ENCODE peak calls at places on chromosomes 1 and 21, in five cellular contexts. One of them, this sample, is unnamed.

GRCh38 chr21:46065215-46065992 is 32.5 kb upstream of the COL6A2 start:
- DNase-seq in kidney epithelial cell: no peak
- DNase-seq in GM23338: no peak
- DNase-seq in B cell: no peak
- DNase-seq in brain microvascular endothelial cell: peak; percentile 59
- DNase-seq in this sample: peak; percentile 19

GRCh38 chr1:37633040-37633949 is 1.4 kb downstream of the RSPO1 start:
- DNase-seq in kidney epithelial cell: no peak
- DNase-seq in GM23338: peak; percentile 37
- DNase-seq in B cell: no peak
- DNase-seq in brain microvascular endothelial cell: no peak
- DNase-seq in this sample: no peak

GRCh38 chr1:70499695-70500094 is 88.6 kb downstream of the CTH start:
- DNase-seq in kidney epithelial cell: no peak
- DNase-seq in GM23338: no peak
- DNase-seq in B cell: no peak
- DNase-seq in brain microvascular endothelial cell: no peak
- DNase-seq in this sample: no peak

GRCh38 chr1:55640708-55641473 is 425.7 kb upstream of the USP24 start:
- DNase-seq in kidney epithelial cell: no peak
- DNase-seq in GM23338: no peak
- DNase-seq in B cell: peak; percentile 42
- DNase-seq in brain microvascular endothelial cell: peak; percentile 75
- DNase-seq in this sample: peak; percentile 54

GRCh38 chr21:34065015-34065414 is 8.4 kb upstream of the MRPS6 start:
- DNase-seq in kidney epithelial cell: no peak
- DNase-seq in GM23338: no peak
- DNase-seq in B cell: no peak
- DNase-seq in brain microvascular endothelial cell: no peak
- DNase-seq in this sample: no peak

GRCh38 chr1:16122916-16123315 is 33.0 kb downstream of the EPHA2 start:
- DNase-seq in kidney epithelial cell: peak; percentile 89
- DNase-seq in GM23338: no peak
- DNase-seq in B cell: no peak
- DNase-seq in brain microvascular endothelial cell: peak; percentile 90
- DNase-seq in this sample: no peak

GRCh38 chr1:28246427-28246832 is 10.5 kb downstream of the ATP5IF1 start:
- DNase-seq in kidney epithelial cell: no peak
- DNase-seq in GM23338: peak; percentile 52
- DNase-seq in B cell: peak; percentile 56
- DNase-seq in brain microvascular endothelial cell: no peak
- DNase-seq in this sample: no peak

GRCh38 chr1:10852486-10852885 is 56.0 kb upstream of the CASZ1 start:
- DNase-seq in kidney epithelial cell: no peak
- DNase-seq in GM23338: no peak
- DNase-seq in B cell: no peak
- DNase-seq in brain microvascular endothelial cell: no peak
- DNase-seq in this sample: no peak

GRCh38 chr21:46455575-46456385 is 2.9 kb upstream of the DIP2A start:
- DNase-seq in kidney epithelial cell: no peak
- DNase-seq in GM23338: no peak
- DNase-seq in B cell: no peak
- DNase-seq in brain microvascular endothelial cell: peak; percentile 58
- DNase-seq in this sample: no peak

GRCh38 chr21:37670883-37671282 is 245.4 kb downstream of the KCNJ6 start:
- DNase-seq in kidney epithelial cell: no peak
- DNase-seq in GM23338: no peak
- DNase-seq in B cell: no peak
- DNase-seq in brain microvascular endothelial cell: peak; percentile 28
- DNase-seq in this sample: no peak

GRCh38 chr1:234722904-234723588 is 113.1 kb upstream of the IRF2BP2 start:
- DNase-seq in kidney epithelial cell: peak; percentile 78
- DNase-seq in GM23338: no peak
- DNase-seq in B cell: no peak
- DNase-seq in brain microvascular endothelial cell: peak; percentile 88
- DNase-seq in this sample: no peak

GRCh38 chr1:88736633-88737248 is 52.7 kb downstream of the PKN2 start:
- DNase-seq in kidney epithelial cell: no peak
- DNase-seq in GM23338: peak; percentile 86
- DNase-seq in B cell: peak; percentile 5
- DNase-seq in brain microvascular endothelial cell: peak; percentile 46
- DNase-seq in this sample: no peak

GRCh38 chr1:58870298-58870676 is 86.4 kb upstream of the JUN start:
- DNase-seq in kidney epithelial cell: no peak
- DNase-seq in GM23338: no peak
- DNase-seq in B cell: no peak
- DNase-seq in brain microvascular endothelial cell: no peak
- DNase-seq in this sample: no peak

GRCh38 chr1:53289050-53289429 is 38.8 kb downstream of the LRP8 start:
- DNase-seq in kidney epithelial cell: no peak
- DNase-seq in GM23338: no peak
- DNase-seq in B cell: no peak
- DNase-seq in brain microvascular endothelial cell: no peak
- DNase-seq in this sample: no peak

GRCh38 chr1:216034506-216034905 is 388.7 kb downstream of the USH2A start:
- DNase-seq in kidney epithelial cell: no peak
- DNase-seq in GM23338: peak; percentile 79
- DNase-seq in B cell: no peak
- DNase-seq in brain microvascular endothelial cell: no peak
- DNase-seq in this sample: no peak

GRCh38 chr1:243739335-243740003 is 110.6 kb downstream of the AKT3 start:
- DNase-seq in kidney epithelial cell: no peak
- DNase-seq in GM23338: no peak
- DNase-seq in B cell: no peak
- DNase-seq in brain microvascular endothelial cell: no peak
- DNase-seq in this sample: no peak

DNA sequence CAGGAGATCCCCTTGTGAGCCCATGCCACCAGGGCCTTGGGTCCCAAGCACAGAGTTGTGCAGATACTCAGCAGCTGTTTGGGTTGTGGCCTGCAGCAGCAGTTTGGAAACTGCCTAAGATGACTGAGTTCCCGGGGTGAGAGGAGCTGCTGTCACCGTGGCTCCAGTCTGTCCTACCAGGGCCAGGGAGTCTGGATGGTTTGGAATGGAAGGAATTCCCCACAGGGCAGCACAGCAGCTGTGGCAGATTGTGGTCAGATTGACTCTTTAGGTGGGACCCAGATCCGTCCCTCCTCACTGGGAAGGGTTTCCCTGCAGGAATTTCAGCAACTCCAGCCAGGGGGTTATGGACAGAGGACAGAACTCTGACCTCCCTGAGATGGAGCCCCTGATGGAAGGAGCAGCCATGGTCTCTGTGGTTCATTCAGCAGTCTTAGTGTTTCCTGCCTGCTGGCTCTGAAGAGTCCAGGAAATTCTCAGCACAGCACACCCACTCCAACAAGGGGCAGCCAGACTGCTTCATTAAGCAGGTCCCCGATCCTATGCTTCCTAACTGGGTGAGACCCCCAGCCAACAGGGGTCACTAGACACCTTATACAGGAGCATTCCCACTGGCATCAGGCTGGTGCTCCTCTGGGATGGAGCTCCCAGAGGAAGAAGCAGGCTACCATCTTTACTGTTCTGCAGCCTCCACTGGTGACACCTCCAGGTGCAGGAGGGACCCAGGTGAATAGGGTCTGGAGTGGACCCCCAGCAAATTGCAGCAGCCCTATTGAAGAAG is 51.5 kb upstream of the TNFSF4 start:
- DNase-seq in kidney epithelial cell: no peak
- DNase-seq in GM23338: peak; percentile 4
- DNase-seq in B cell: no peak
- DNase-seq in brain microvascular endothelial cell: no peak
- DNase-seq in this sample: no peak
- TF ChIP-seq CTCF in kidney epithelial cell: no peak
- TF ChIP-seq CTCF in GM23338: peak; percentile 53
- TF ChIP-seq CTCF in B cell: no peak
- TF ChIP-seq CTCF in brain microvascular endothelial cell: no peak
- TF ChIP-seq CTCF in this sample: no peak

GRCh38 chr1:110150330-110151174 is at the start of gene SLC6A17:
- DNase-seq in kidney epithelial cell: no peak
- DNase-seq in GM23338: peak; percentile 75
- DNase-seq in B cell: peak; percentile 12
- DNase-seq in brain microvascular endothelial cell: peak; percentile 43
- DNase-seq in this sample: no peak
- TF ChIP-seq CTCF in kidney epithelial cell: no peak
- TF ChIP-seq CTCF in GM23338: no peak
- TF ChIP-seq CTCF in B cell: no peak
- TF ChIP-seq CTCF in brain microvascular endothelial cell: peak; percentile 26
- TF ChIP-seq CTCF in this sample: no peak

GRCh38 chr21:32925098-32925497 is 100.6 kb upstream of the OLIG2 start:
- DNase-seq in kidney epithelial cell: no peak
- DNase-seq in GM23338: no peak
- DNase-seq in B cell: no peak
- DNase-seq in brain microvascular endothelial cell: no peak
- DNase-seq in this sample: no peak

GRCh38 chr21:32917392-32918135 is 108.2 kb upstream of the OLIG2 start:
- DNase-seq in kidney epithelial cell: no peak
- DNase-seq in GM23338: no peak
- DNase-seq in B cell: no peak
- DNase-seq in brain microvascular endothelial cell: no peak
- DNase-seq in this sample: no peak

GRCh38 chr21:32920474-32920873 is 105.3 kb upstream of the OLIG2 start:
- DNase-seq in kidney epithelial cell: no peak
- DNase-seq in GM23338: no peak
- DNase-seq in B cell: no peak
- DNase-seq in brain microvascular endothelial cell: no peak
- DNase-seq in this sample: no peak

GRCh38 chr21:32918467-32919140 is 107.1 kb upstream of the OLIG2 start:
- DNase-seq in kidney epithelial cell: no peak
- DNase-seq in GM23338: no peak
- DNase-seq in B cell: no peak
- DNase-seq in brain microvascular endothelial cell: no peak
- DNase-seq in this sample: no peak

DNA sequence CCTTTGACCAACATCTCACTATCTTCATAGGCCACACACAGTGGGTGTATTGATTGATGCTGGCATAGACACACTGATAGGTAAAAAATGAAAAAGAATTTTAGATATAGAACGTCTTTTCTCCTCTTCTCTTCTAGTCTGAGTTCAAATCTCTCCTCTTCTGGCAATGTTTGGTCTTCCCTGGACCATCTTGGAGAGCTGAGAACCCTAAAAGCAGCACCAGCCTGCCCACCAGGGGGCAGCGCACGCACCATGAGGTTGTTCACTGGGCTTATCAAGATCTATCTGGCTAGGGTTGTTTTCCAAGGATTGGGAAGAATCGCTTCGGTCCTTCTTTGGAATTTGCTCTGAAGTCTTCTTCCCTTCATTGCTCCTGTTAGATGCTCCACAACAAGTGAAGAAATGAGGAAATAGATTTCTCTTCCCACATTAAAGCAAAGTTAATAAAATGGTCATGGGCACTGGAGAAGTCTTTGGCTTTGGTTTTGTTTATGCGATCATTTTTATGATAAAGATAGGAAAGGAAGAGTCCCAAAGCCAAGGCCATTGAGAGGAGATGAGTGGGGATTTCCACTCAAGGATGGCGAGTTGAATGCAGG is 104.0 kb upstream of the OLIG2 start:
- DNase-seq in kidney epithelial cell: no peak
- DNase-seq in GM23338: peak; percentile 73
- DNase-seq in B cell: peak; percentile 69
- DNase-seq in brain microvascular endothelial cell: no peak
- DNase-seq in this sample: peak; percentile 29
- TF ChIP-seq CTCF in kidney epithelial cell: peak; percentile 45
- TF ChIP-seq CTCF in GM23338: peak; percentile 81
- TF ChIP-seq CTCF in B cell: peak; percentile 77
- TF ChIP-seq CTCF in brain microvascular endothelial cell: peak; percentile 62
- TF ChIP-seq CTCF in this sample: peak; percentile 60

GRCh38 chr1:93681549-93682412 is at the start of gene BCAR3:
- DNase-seq in kidney epithelial cell: no peak
- DNase-seq in GM23338: peak; percentile 87
- DNase-seq in B cell: peak; percentile 80
- DNase-seq in brain microvascular endothelial cell: peak; percentile 47
- DNase-seq in this sample: peak; percentile 78

GRCh38 chr1:93678966-93679480 is 2.6 kb downstream of the BCAR3 start:
- DNase-seq in kidney epithelial cell: no peak
- DNase-seq in GM23338: no peak
- DNase-seq in B cell: no peak
- DNase-seq in brain microvascular endothelial cell: no peak
- DNase-seq in this sample: no peak

GRCh38 chr1:93681095-93681548 is 515 bp downstream of the BCAR3 start:
- DNase-seq in kidney epithelial cell: no peak
- DNase-seq in GM23338: no peak
- DNase-seq in B cell: peak; percentile 70
- DNase-seq in brain microvascular endothelial cell: no peak
- DNase-seq in this sample: peak; percentile 40

GRCh38 chr1:93679546-93679945 is 2.1 kb downstream of the BCAR3 start:
- DNase-seq in kidney epithelial cell: no peak
- DNase-seq in GM23338: no peak
- DNase-seq in B cell: no peak
- DNase-seq in brain microvascular endothelial cell: no peak
- DNase-seq in this sample: no peak

GRCh38 chr1:93680121-93681094 is 1.2 kb downstream of the BCAR3 start:
- DNase-seq in kidney epithelial cell: no peak
- DNase-seq in GM23338: peak; percentile 97
- DNase-seq in B cell: peak; percentile 83
- DNase-seq in brain microvascular endothelial cell: peak; percentile 78
- DNase-seq in this sample: peak; percentile 83
- TF ChIP-seq CTCF in kidney epithelial cell: peak; percentile 66
- TF ChIP-seq CTCF in GM23338: peak; percentile 72
- TF ChIP-seq CTCF in B cell: peak; percentile 46
- TF ChIP-seq CTCF in brain microvascular endothelial cell: peak; percentile 77
- TF ChIP-seq CTCF in this sample: peak; percentile 41

GRCh38 chr1:97820470-97821188 is 100.2 kb downstream of the DPYD start:
- DNase-seq in kidney epithelial cell: no peak
- DNase-seq in GM23338: peak; percentile 40
- DNase-seq in B cell: peak; percentile 23
- DNase-seq in brain microvascular endothelial cell: peak; percentile 25
- DNase-seq in this sample: no peak
- TF ChIP-seq CTCF in kidney epithelial cell: peak; percentile 46
- TF ChIP-seq CTCF in GM23338: peak; percentile 62
- TF ChIP-seq CTCF in B cell: peak; percentile 44
- TF ChIP-seq CTCF in brain microvascular endothelial cell: peak; percentile 33
- TF ChIP-seq CTCF in this sample: peak; percentile 38

DNA sequence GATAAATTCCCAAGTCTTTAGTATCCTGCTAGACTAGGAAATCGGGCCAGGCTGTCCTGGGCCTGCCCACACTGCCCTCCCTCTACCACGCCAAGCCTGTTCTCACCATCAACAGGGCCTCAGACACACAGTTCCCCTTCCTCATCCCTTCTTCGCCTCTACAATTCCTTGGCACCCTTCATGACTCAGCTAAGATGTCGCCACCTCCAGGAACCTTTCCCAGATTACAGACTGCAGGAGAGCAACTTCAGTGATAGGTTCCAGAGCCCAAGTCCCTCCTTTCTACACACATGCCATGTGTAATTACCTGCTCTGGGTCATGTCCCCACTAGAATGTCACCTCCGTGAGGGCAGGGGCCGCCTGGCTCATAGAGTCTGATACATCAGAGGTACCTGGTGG is 3.3 kb downstream of the RIMS3 start:
- DNase-seq in kidney epithelial cell: no peak
- DNase-seq in GM23338: no peak
- DNase-seq in B cell: no peak
- DNase-seq in brain microvascular endothelial cell: no peak
- DNase-seq in this sample: no peak
- TF ChIP-seq CTCF in kidney epithelial cell: no peak
- TF ChIP-seq CTCF in GM23338: peak; percentile 43
- TF ChIP-seq CTCF in B cell: no peak
- TF ChIP-seq CTCF in brain microvascular endothelial cell: no peak
- TF ChIP-seq CTCF in this sample: no peak

This sample was measured in GM10248.